ENCODE peak calls at places on chromosomes 7 and 10, in six cellular contexts. X, B, E, F, H and A are unnamed samples.

GRCh38 chr10:18294633-18295032 is 154.4 kb downstream of the CACNB2 start:
- DNase-seq in F (no peak), B (no peak), H (no peak), E (no peak), X (no peak), A (no peak)

GRCh38 chr7:16916111-16916639 is 34.4 kb upstream of the AGR3 start:
- DNase-seq in F (no peak), X (no peak), H (no peak), B (peak; percentile 63), E (no peak), A (no peak)

GRCh38 chr10:111767661-111768060 is 415.9 kb downstream of the GPAM start:
- DNase-seq in F (no peak), X (no peak), E (no peak), H (no peak), B (no peak), A (no peak)

GRCh38 chr10:71223365-71224058 is 11.1 kb downstream of the UNC5B start:
- DNase-seq in E (peak; percentile 51), H (no peak), F (no peak), B (no peak), X (no peak), A (peak; percentile 50)

GRCh38 chr10:114048472-114048871 is 4.8 kb downstream of the ADRB1 start:
- DNase-seq in X (no peak), H (no peak), F (no peak), B (no peak), E (no peak), A (no peak)

GRCh38 chr10:62384447-62385081 is 10.4 kb downstream of the ZNF365 start:
- DNase-seq in B (no peak), H (no peak), E (no peak), X (no peak), F (no peak), A (no peak)

GRCh38 chr7:97480700-97481410 is 251.0 kb upstream of the TAC1 start:
- DNase-seq in F (no peak), E (no peak), B (no peak), H (no peak), X (no peak), A (no peak)

GRCh38 chr7:75966209-75966961 is 28.0 kb downstream of the TMEM120A start:
- DNase-seq in B (no peak), X (no peak), H (peak; percentile 47), F (peak; percentile 93), E (peak; percentile 59), A (peak; percentile 94)

GRCh38 chr10:69421611-69422308 is 5.0 kb upstream of the TACR2 start:
- DNase-seq in X (no peak), B (no peak), F (no peak), H (peak; percentile 76), E (peak; percentile 63), A (peak; percentile 98)

GRCh38 chr7:127317447-127317961 is 64.8 kb upstream of the GRM8 start:
- DNase-seq in X (no peak), E (no peak), H (no peak), B (no peak), F (no peak), A (no peak)

GRCh38 chr7:21939136-21939857 is 6.4 kb downstream of the CDCA7L start:
- DNase-seq in E (no peak), F (no peak), H (peak; percentile 56), X (peak; percentile 15), B (no peak), A (no peak)

GRCh38 chr7:22624781-22625180 is 102.2 kb upstream of the IL6 start:
- DNase-seq in X (no peak), E (no peak), F (no peak), H (no peak), B (no peak), A (no peak)

GRCh38 chr7:40507166-40507565 is 372.4 kb downstream of the SUGCT start:
- DNase-seq in E (no peak), B (no peak), X (no peak), F (peak; percentile 5), H (no peak), A (no peak)

GRCh38 chr7:23276381-23276780 is 22.8 kb upstream of the MALSU1 start:
- DNase-seq in F (peak; percentile 23), E (no peak), H (no peak), X (no peak), B (no peak), A (no peak)

GRCh38 chr10:32000937-32001336 is 55.3 kb downstream of the KIF5B start:
- DNase-seq in X (no peak), F (no peak), E (no peak), B (no peak), H (no peak), A (no peak)

GRCh38 chr7:44216521-44217030 is 15.8 kb downstream of the YKT6 start:
- DNase-seq in B (no peak), F (no peak), E (peak; percentile 54), X (no peak), H (no peak), A (peak; percentile 48)